ENCODE peak calls at places on chromosome 7, in five cellular contexts. One of them, this sample, is unnamed.

GRCh38 chr7:158574308-158575036 is 13.2 kb downstream of the PTPRN2 start:
- DNase-seq in endodermal cell: no peak
- DNase-seq in AG09319: no peak
- DNase-seq in spleen: peak; percentile 53
- DNase-seq in HFFc6: no peak
- DNase-seq in this sample: no peak

GRCh38 chr7:149883452-149883861 is 9.7 kb downstream of the ATP6V0E2 start:
- DNase-seq in AG09319: no peak
- DNase-seq in HFFc6: peak; percentile 24
- DNase-seq in endodermal cell: peak; percentile 90
- DNase-seq in spleen: no peak
- DNase-seq in this sample: no peak

GRCh38 chr7:100124301-100125229 is 2.2 kb upstream of the MBLAC1 start:
- DNase-seq in endodermal cell: no peak
- DNase-seq in AG09319: no peak
- DNase-seq in HFFc6: no peak
- DNase-seq in spleen: no peak
- DNase-seq in this sample: no peak

GRCh38 chr7:102456327-102456726 is 8.3 kb downstream of the ALKBH4 start:
- DNase-seq in endodermal cell: peak; percentile 39
- DNase-seq in AG09319: no peak
- DNase-seq in HFFc6: peak; percentile 40
- DNase-seq in spleen: no peak
- DNase-seq in this sample: no peak

GRCh38 chr7:142383826-142384507 is 126.1 kb upstream of the PRSS58 start:
- DNase-seq in spleen: no peak
- DNase-seq in HFFc6: no peak
- DNase-seq in endodermal cell: no peak
- DNase-seq in AG09319: no peak
- DNase-seq in this sample: no peak

GRCh38 chr7:35035511-35035921 is 1.8 kb downstream of the DPY19L1 start:
- DNase-seq in spleen: no peak
- DNase-seq in HFFc6: peak; percentile 30
- DNase-seq in endodermal cell: peak; percentile 76
- DNase-seq in AG09319: no peak
- DNase-seq in this sample: no peak

GRCh38 chr7:118080947-118081346 is 103.0 kb upstream of the LSM8 start:
- DNase-seq in HFFc6: no peak
- DNase-seq in endodermal cell: peak; percentile 63
- DNase-seq in AG09319: no peak
- DNase-seq in spleen: no peak
- DNase-seq in this sample: no peak

GRCh38 chr7:66146701-66147100 is 32.1 kb downstream of the CRCP start:
- DNase-seq in endodermal cell: no peak
- DNase-seq in AG09319: peak; percentile 65
- DNase-seq in HFFc6: peak; percentile 44
- DNase-seq in spleen: no peak
- DNase-seq in this sample: no peak

GRCh38 chr7:13641699-13642098 is 347.8 kb downstream of the ETV1 start:
- DNase-seq in endodermal cell: no peak
- DNase-seq in spleen: no peak
- DNase-seq in HFFc6: no peak
- DNase-seq in AG09319: no peak
- DNase-seq in this sample: no peak

GRCh38 chr7:140686921-140687320 is 9.6 kb upstream of the NDUFB2 start:
- DNase-seq in spleen: peak; percentile 62
- DNase-seq in AG09319: no peak
- DNase-seq in endodermal cell: no peak
- DNase-seq in HFFc6: no peak
- DNase-seq in this sample: peak; percentile 63

GRCh38 chr7:81162771-81163525 is 244.1 kb upstream of the SEMA3C start:
- DNase-seq in endodermal cell: no peak
- DNase-seq in spleen: no peak
- DNase-seq in HFFc6: no peak
- DNase-seq in AG09319: no peak
- DNase-seq in this sample: no peak

GRCh38 chr7:8433477-8434289 is at the start of gene NXPH1:
- DNase-seq in AG09319: no peak
- DNase-seq in spleen: peak; percentile 61
- DNase-seq in HFFc6: no peak
- DNase-seq in endodermal cell: peak; percentile 90
- DNase-seq in this sample: peak; percentile 83

GRCh38 chr7:28301148-28301641 is 111.1 kb upstream of the CREB5 start:
- DNase-seq in endodermal cell: no peak
- DNase-seq in HFFc6: no peak
- DNase-seq in AG09319: no peak
- DNase-seq in spleen: no peak
- DNase-seq in this sample: no peak

GRCh38 chr7:24871765-24872164 is 108.2 kb downstream of the OSBPL3 start:
- DNase-seq in endodermal cell: no peak
- DNase-seq in HFFc6: no peak
- DNase-seq in AG09319: no peak
- DNase-seq in spleen: no peak
- DNase-seq in this sample: no peak

GRCh38 chr7:134552105-134552504 is 3.2 kb downstream of the AKR1B15 start:
- DNase-seq in AG09319: no peak
- DNase-seq in endodermal cell: peak; percentile 73
- DNase-seq in HFFc6: no peak
- DNase-seq in spleen: no peak
- DNase-seq in this sample: no peak

DNA sequence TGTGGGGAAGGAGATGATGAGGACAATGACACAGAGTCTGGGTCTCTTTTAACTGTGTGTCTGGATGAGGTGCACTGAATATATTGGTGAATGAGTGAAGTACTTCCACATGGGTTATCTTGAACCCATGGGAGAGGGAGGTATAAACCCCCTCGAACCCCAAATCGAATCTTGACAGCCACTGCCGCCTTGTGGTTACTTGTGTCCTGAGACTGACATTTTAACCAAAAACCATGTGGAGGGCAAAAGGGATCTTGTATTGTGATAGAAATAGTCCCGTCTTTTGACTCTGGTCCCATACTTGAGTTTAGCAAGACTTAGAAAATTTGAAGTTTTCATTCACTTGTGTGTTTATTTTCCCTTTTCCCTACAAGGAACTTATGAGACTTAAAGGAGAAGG is 283.3 kb downstream of the PHTF2 start:
- DNase-seq in spleen: no peak
- DNase-seq in HFFc6: no peak
- DNase-seq in AG09319: no peak
- DNase-seq in endodermal cell: peak; percentile 75
- DNase-seq in this sample: no peak
- TF ChIP-seq CTCF in spleen: no peak
- TF ChIP-seq CTCF in HFFc6: no peak
- TF ChIP-seq CTCF in AG09319: no peak
- TF ChIP-seq CTCF in endodermal cell: peak; percentile 81
- TF ChIP-seq CTCF in this sample: no peak

GRCh38 chr7:156947120-156947843 is 2.2 kb upstream of the NOM1 start:
- DNase-seq in HFFc6: no peak
- DNase-seq in endodermal cell: no peak
- DNase-seq in AG09319: no peak
- DNase-seq in spleen: no peak
- DNase-seq in this sample: no peak

GRCh38 chr7:156950381-156950858 is 908 bp downstream of the NOM1 start:
- DNase-seq in spleen: no peak
- DNase-seq in AG09319: no peak
- DNase-seq in HFFc6: peak; percentile 21
- DNase-seq in endodermal cell: no peak
- DNase-seq in this sample: no peak

GRCh38 chr7:156944876-156945275 is 4.6 kb upstream of the NOM1 start:
- DNase-seq in endodermal cell: no peak
- DNase-seq in spleen: no peak
- DNase-seq in HFFc6: no peak
- DNase-seq in AG09319: no peak
- DNase-seq in this sample: no peak

GRCh38 chr7:156948361-156948760 is 1.2 kb upstream of the NOM1 start:
- DNase-seq in AG09319: no peak
- DNase-seq in endodermal cell: no peak
- DNase-seq in spleen: no peak
- DNase-seq in HFFc6: no peak
- DNase-seq in this sample: no peak

DNA sequence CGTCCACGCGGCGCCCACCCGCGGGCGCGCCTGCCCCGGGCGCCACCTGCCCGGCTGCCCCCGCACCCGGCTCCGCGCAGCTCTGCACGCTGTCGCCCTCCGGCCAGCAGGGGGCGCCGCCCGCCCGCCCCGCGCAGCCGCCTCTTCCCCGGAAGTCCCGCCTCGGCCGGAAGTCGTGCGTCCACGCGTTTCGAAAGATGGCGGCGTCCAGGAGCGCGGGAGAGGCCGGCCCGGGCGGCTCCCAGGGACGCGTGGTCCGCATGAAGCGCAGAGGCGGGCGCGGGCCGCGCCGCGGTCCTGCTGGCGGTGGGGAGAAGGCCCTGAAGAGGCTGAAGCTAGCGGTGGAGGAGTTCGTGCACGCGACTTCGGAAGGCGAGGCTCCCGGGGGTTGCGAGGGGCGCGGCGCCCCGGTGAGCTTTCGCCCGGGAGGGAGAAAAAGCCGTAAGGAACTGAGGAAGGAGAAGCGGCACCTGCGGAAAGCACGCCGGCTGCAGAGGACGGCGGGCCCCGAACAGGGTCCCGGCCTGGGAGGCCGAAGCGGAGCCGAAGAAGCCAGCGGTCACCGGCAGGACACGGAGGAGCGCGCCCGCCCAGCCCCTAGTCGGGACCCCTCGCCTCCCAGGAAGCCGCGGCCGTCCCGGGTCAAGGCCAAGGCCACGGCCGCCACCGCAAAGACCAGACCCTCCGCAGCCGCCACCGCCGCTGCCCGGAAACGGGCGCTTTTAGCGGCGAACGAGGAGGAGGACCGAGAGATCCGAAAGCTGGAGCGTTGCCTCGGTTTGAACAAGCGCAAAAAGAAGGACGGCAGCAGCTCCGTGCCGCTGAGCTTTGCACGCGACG is at the start of gene NOM1:
- DNase-seq in spleen: peak; percentile 98
- DNase-seq in endodermal cell: peak; percentile 95
- DNase-seq in HFFc6: peak; percentile 76
- DNase-seq in AG09319: peak; percentile 45
- DNase-seq in this sample: peak; percentile 96
- TF ChIP-seq CTCF in spleen: peak; percentile 69
- TF ChIP-seq CTCF in endodermal cell: peak; percentile 84
- TF ChIP-seq CTCF in HFFc6: peak; percentile 85
- TF ChIP-seq CTCF in AG09319: peak; percentile 39
- TF ChIP-seq CTCF in this sample: peak; percentile 82

GRCh38 chr7:73830872-73831655 is at the start of gene CLDN4:
- DNase-seq in endodermal cell: peak; percentile 94
- DNase-seq in HFFc6: no peak
- DNase-seq in AG09319: no peak
- DNase-seq in spleen: no peak
- DNase-seq in this sample: no peak

GRCh38 chr7:73830618-73830871 is 251 bp upstream of the CLDN4 start:
- DNase-seq in endodermal cell: no peak
- DNase-seq in HFFc6: no peak
- DNase-seq in spleen: no peak
- DNase-seq in AG09319: no peak
- DNase-seq in this sample: no peak

GRCh38 chr7:73828972-73829371 is 1.8 kb upstream of the CLDN4 start:
- DNase-seq in HFFc6: no peak
- DNase-seq in AG09319: no peak
- DNase-seq in endodermal cell: no peak
- DNase-seq in spleen: no peak
- DNase-seq in this sample: no peak

GRCh38 chr7:73829505-73829904 is 1.3 kb upstream of the CLDN4 start:
- DNase-seq in endodermal cell: peak; percentile 67
- DNase-seq in HFFc6: no peak
- DNase-seq in AG09319: no peak
- DNase-seq in spleen: no peak
- DNase-seq in this sample: no peak

GRCh38 chr7:73829921-73830617 is 727 bp upstream of the CLDN4 start:
- DNase-seq in HFFc6: no peak
- DNase-seq in spleen: no peak
- DNase-seq in endodermal cell: no peak
- DNase-seq in AG09319: no peak
- DNase-seq in this sample: no peak
- TF ChIP-seq CTCF in HFFc6: peak; percentile 28
- TF ChIP-seq CTCF in spleen: no peak
- TF ChIP-seq CTCF in endodermal cell: peak; percentile 34
- TF ChIP-seq CTCF in AG09319: no peak
- TF ChIP-seq CTCF in this sample: no peak

DNA sequence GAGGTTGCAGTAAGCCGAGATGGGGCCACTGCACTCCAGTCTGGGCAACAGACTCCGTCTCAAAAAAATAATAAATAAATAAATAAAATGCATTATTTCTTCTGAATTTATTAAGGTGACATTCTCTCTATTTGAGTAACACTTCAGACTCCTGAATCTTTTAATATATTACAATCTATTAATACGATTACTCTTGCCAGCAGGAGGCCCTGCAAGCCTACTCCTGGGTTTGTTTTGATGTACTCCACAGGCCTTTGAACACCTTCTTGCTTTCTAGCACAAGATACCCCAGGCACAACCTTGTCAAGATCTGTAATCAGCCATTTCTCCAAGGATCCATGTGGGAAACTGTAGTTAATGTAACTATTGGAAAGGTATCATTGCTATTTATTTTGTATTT is 63.5 kb downstream of the COBL start:
- DNase-seq in AG09319: no peak
- DNase-seq in spleen: no peak
- DNase-seq in endodermal cell: peak; percentile 25
- DNase-seq in HFFc6: no peak
- DNase-seq in this sample: no peak
- TF ChIP-seq CTCF in AG09319: no peak
- TF ChIP-seq CTCF in spleen: no peak
- TF ChIP-seq CTCF in endodermal cell: peak; percentile 33
- TF ChIP-seq CTCF in HFFc6: no peak
- TF ChIP-seq CTCF in this sample: no peak

GRCh38 chr7:92720604-92721350 is 115.6 kb downstream of the CDK6 start:
- DNase-seq in HFFc6: no peak
- DNase-seq in spleen: no peak
- DNase-seq in endodermal cell: no peak
- DNase-seq in AG09319: no peak
- DNase-seq in this sample: no peak
- TF ChIP-seq CTCF in HFFc6: no peak
- TF ChIP-seq CTCF in spleen: no peak
- TF ChIP-seq CTCF in endodermal cell: no peak
- TF ChIP-seq CTCF in AG09319: no peak
- TF ChIP-seq CTCF in this sample: no peak

GRCh38 chr7:144787127-144787526 is 48.7 kb downstream of the TPK1 start:
- DNase-seq in HFFc6: no peak
- DNase-seq in endodermal cell: no peak
- DNase-seq in AG09319: no peak
- DNase-seq in spleen: no peak
- DNase-seq in this sample: no peak
- TF ChIP-seq CTCF in HFFc6: no peak
- TF ChIP-seq CTCF in endodermal cell: peak; percentile 67
- TF ChIP-seq CTCF in AG09319: no peak
- TF ChIP-seq CTCF in spleen: peak; percentile 11
- TF ChIP-seq CTCF in this sample: no peak

DNA sequence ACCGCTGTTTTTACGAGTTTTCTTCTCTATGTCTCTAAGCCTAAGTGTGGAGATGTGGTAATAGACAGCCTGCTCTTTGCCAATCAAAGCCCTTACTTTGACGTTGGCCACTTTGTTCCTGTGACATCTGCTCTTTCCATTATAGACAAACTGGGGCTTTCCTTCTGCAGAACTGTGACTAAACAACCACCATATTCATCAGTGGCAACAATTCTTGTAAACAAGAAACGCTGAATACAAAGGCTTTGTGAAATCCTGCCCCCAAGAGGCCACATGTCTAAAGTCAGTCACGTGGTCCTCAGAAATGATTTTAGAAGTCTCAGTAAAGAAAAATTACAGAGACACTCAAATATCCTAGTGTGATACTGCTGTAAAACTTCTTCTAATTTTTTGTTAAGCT is 59.6 kb upstream of the CAPZA2 start:
- DNase-seq in AG09319: no peak
- DNase-seq in spleen: no peak
- DNase-seq in HFFc6: peak; percentile 85
- DNase-seq in endodermal cell: peak; percentile 57
- DNase-seq in this sample: no peak
- TF ChIP-seq CTCF in AG09319: peak; percentile 24
- TF ChIP-seq CTCF in spleen: no peak
- TF ChIP-seq CTCF in HFFc6: peak; percentile 82
- TF ChIP-seq CTCF in endodermal cell: peak; percentile 74
- TF ChIP-seq CTCF in this sample: peak; percentile 61